ENCODE peak calls at places on chromosomes 1 and 21, in ten cellular contexts. One of them, this sample, is unnamed.

GRCh38 chr1:158146165-158146564 is 34.5 kb upstream of the CD1D start:
- DNase-seq in sigmoid colon: no peak
- DNase-seq in MM.1S: no peak
- DNase-seq in NCI-H1417: no peak
- DNase-seq in activated naive CD8-positive, alpha-beta T cell treated with anti-CD3 and anti-CD28 coated beads for 36 hours: no peak
- DNase-seq in GM03348: no peak
- DNase-seq in aorta: no peak
- DNase-seq in Ammon's horn: no peak
- DNase-seq in SK-N-SH: no peak
- DNase-seq in GM20000: no peak
- DNase-seq in this sample: no peak

GRCh38 chr1:220281159-220281574 is 8.9 kb upstream of the RAB3GAP2 start:
- DNase-seq in sigmoid colon: no peak
- DNase-seq in MM.1S: peak; percentile 32
- DNase-seq in NCI-H1417: no peak
- DNase-seq in activated naive CD8-positive, alpha-beta T cell treated with anti-CD3 and anti-CD28 coated beads for 36 hours: no peak
- DNase-seq in GM03348: peak; percentile 34
- DNase-seq in aorta: no peak
- DNase-seq in Ammon's horn: peak; percentile 22
- DNase-seq in SK-N-SH: peak; percentile 18
- DNase-seq in GM20000: peak; percentile 16
- DNase-seq in this sample: no peak

GRCh38 chr1:40897499-40897898 is 35.3 kb upstream of the CITED4 start:
- DNase-seq in sigmoid colon: no peak
- DNase-seq in MM.1S: no peak
- DNase-seq in NCI-H1417: no peak
- DNase-seq in activated naive CD8-positive, alpha-beta T cell treated with anti-CD3 and anti-CD28 coated beads for 36 hours: no peak
- DNase-seq in GM03348: no peak
- DNase-seq in aorta: no peak
- DNase-seq in Ammon's horn: no peak
- DNase-seq in SK-N-SH: no peak
- DNase-seq in GM20000: no peak
- DNase-seq in this sample: no peak

GRCh38 chr1:234933475-234933874 is 195.2 kb downstream of the TOMM20 start:
- DNase-seq in sigmoid colon: no peak
- DNase-seq in MM.1S: peak; percentile 26
- DNase-seq in NCI-H1417: no peak
- DNase-seq in activated naive CD8-positive, alpha-beta T cell treated with anti-CD3 and anti-CD28 coated beads for 36 hours: peak; percentile 27
- DNase-seq in GM03348: peak; percentile 75
- DNase-seq in aorta: peak; percentile 89
- DNase-seq in Ammon's horn: no peak
- DNase-seq in SK-N-SH: no peak
- DNase-seq in GM20000: peak; percentile 71
- DNase-seq in this sample: no peak

GRCh38 chr1:45172015-45172414 is 34.4 kb downstream of the ZSWIM5 start:
- DNase-seq in sigmoid colon: no peak
- DNase-seq in MM.1S: no peak
- DNase-seq in NCI-H1417: no peak
- DNase-seq in activated naive CD8-positive, alpha-beta T cell treated with anti-CD3 and anti-CD28 coated beads for 36 hours: no peak
- DNase-seq in GM03348: no peak
- DNase-seq in aorta: no peak
- DNase-seq in Ammon's horn: no peak
- DNase-seq in SK-N-SH: no peak
- DNase-seq in GM20000: no peak
- DNase-seq in this sample: no peak

GRCh38 chr1:119773711-119774241 is 5.1 kb upstream of the HMGCS2 start:
- DNase-seq in sigmoid colon: no peak
- DNase-seq in MM.1S: no peak
- DNase-seq in NCI-H1417: peak; percentile 35
- DNase-seq in activated naive CD8-positive, alpha-beta T cell treated with anti-CD3 and anti-CD28 coated beads for 36 hours: no peak
- DNase-seq in GM03348: peak; percentile 24
- DNase-seq in aorta: no peak
- DNase-seq in Ammon's horn: no peak
- DNase-seq in SK-N-SH: no peak
- DNase-seq in GM20000: no peak
- DNase-seq in this sample: no peak

GRCh38 chr1:182614796-182615451 is 10.7 kb upstream of the RGS16 start:
- DNase-seq in sigmoid colon: peak; percentile 91
- DNase-seq in MM.1S: peak; percentile 84
- DNase-seq in NCI-H1417: peak; percentile 88
- DNase-seq in activated naive CD8-positive, alpha-beta T cell treated with anti-CD3 and anti-CD28 coated beads for 36 hours: peak; percentile 74
- DNase-seq in GM03348: peak; percentile 89
- DNase-seq in aorta: peak; percentile 96
- DNase-seq in Ammon's horn: peak; percentile 72
- DNase-seq in SK-N-SH: peak; percentile 85
- DNase-seq in GM20000: peak; percentile 63
- DNase-seq in this sample: peak; percentile 45

GRCh38 chr1:150477320-150477719 is 9.9 kb upstream of the TARS2 start:
- DNase-seq in sigmoid colon: peak; percentile 13
- DNase-seq in MM.1S: no peak
- DNase-seq in NCI-H1417: no peak
- DNase-seq in activated naive CD8-positive, alpha-beta T cell treated with anti-CD3 and anti-CD28 coated beads for 36 hours: no peak
- DNase-seq in GM03348: no peak
- DNase-seq in aorta: no peak
- DNase-seq in Ammon's horn: no peak
- DNase-seq in SK-N-SH: no peak
- DNase-seq in GM20000: no peak
- DNase-seq in this sample: no peak

GRCh38 chr1:109978761-109979488 is 5.6 kb upstream of the AHCYL1 start:
- DNase-seq in sigmoid colon: no peak
- DNase-seq in MM.1S: no peak
- DNase-seq in NCI-H1417: no peak
- DNase-seq in activated naive CD8-positive, alpha-beta T cell treated with anti-CD3 and anti-CD28 coated beads for 36 hours: no peak
- DNase-seq in GM03348: no peak
- DNase-seq in aorta: no peak
- DNase-seq in Ammon's horn: no peak
- DNase-seq in SK-N-SH: no peak
- DNase-seq in GM20000: no peak
- DNase-seq in this sample: no peak

GRCh38 chr1:160204526-160205241 is 500 bp upstream of the PEA15 start:
- DNase-seq in sigmoid colon: no peak
- DNase-seq in MM.1S: peak; percentile 68
- DNase-seq in NCI-H1417: no peak
- DNase-seq in activated naive CD8-positive, alpha-beta T cell treated with anti-CD3 and anti-CD28 coated beads for 36 hours: no peak
- DNase-seq in GM03348: no peak
- DNase-seq in aorta: no peak
- DNase-seq in Ammon's horn: peak; percentile 56
- DNase-seq in SK-N-SH: peak; percentile 25
- DNase-seq in GM20000: peak; percentile 79
- DNase-seq in this sample: no peak

GRCh38 chr21:31444061-31444460 is 100.0 kb upstream of the TIAM1 start:
- DNase-seq in sigmoid colon: no peak
- DNase-seq in MM.1S: no peak
- DNase-seq in NCI-H1417: no peak
- DNase-seq in activated naive CD8-positive, alpha-beta T cell treated with anti-CD3 and anti-CD28 coated beads for 36 hours: no peak
- DNase-seq in GM03348: peak; percentile 47
- DNase-seq in aorta: no peak
- DNase-seq in Ammon's horn: peak; percentile 42
- DNase-seq in SK-N-SH: no peak
- DNase-seq in GM20000: no peak
- DNase-seq in this sample: peak; percentile 12

GRCh38 chr1:25178917-25179571 is 53.3 kb downstream of the SYF2 start:
- DNase-seq in sigmoid colon: no peak
- DNase-seq in MM.1S: no peak
- DNase-seq in NCI-H1417: no peak
- DNase-seq in activated naive CD8-positive, alpha-beta T cell treated with anti-CD3 and anti-CD28 coated beads for 36 hours: no peak
- DNase-seq in GM03348: no peak
- DNase-seq in aorta: no peak
- DNase-seq in Ammon's horn: no peak
- DNase-seq in SK-N-SH: no peak
- DNase-seq in GM20000: no peak
- DNase-seq in this sample: no peak

GRCh38 chr1:204896787-204897469 is 26.3 kb downstream of the NFASC start:
- DNase-seq in sigmoid colon: no peak
- DNase-seq in MM.1S: no peak
- DNase-seq in NCI-H1417: no peak
- DNase-seq in activated naive CD8-positive, alpha-beta T cell treated with anti-CD3 and anti-CD28 coated beads for 36 hours: no peak
- DNase-seq in GM03348: no peak
- DNase-seq in aorta: no peak
- DNase-seq in Ammon's horn: no peak
- DNase-seq in SK-N-SH: no peak
- DNase-seq in GM20000: no peak
- DNase-seq in this sample: no peak

GRCh38 chr1:108851567-108851966 is 5.3 kb downstream of the AKNAD1 start:
- DNase-seq in sigmoid colon: no peak
- DNase-seq in MM.1S: no peak
- DNase-seq in NCI-H1417: no peak
- DNase-seq in activated naive CD8-positive, alpha-beta T cell treated with anti-CD3 and anti-CD28 coated beads for 36 hours: no peak
- DNase-seq in GM03348: no peak
- DNase-seq in aorta: no peak
- DNase-seq in Ammon's horn: no peak
- DNase-seq in SK-N-SH: no peak
- DNase-seq in GM20000: no peak
- DNase-seq in this sample: no peak

GRCh38 chr1:116334868-116335649 is 38.0 kb upstream of the ATP1A1 start:
- DNase-seq in sigmoid colon: no peak
- DNase-seq in MM.1S: no peak
- DNase-seq in NCI-H1417: no peak
- DNase-seq in activated naive CD8-positive, alpha-beta T cell treated with anti-CD3 and anti-CD28 coated beads for 36 hours: no peak
- DNase-seq in GM03348: no peak
- DNase-seq in aorta: no peak
- DNase-seq in Ammon's horn: no peak
- DNase-seq in SK-N-SH: peak; percentile 27
- DNase-seq in GM20000: no peak
- DNase-seq in this sample: no peak

GRCh38 chr1:79364896-79365295 is 358.4 kb upstream of the ADGRL4 start:
- DNase-seq in sigmoid colon: no peak
- DNase-seq in MM.1S: no peak
- DNase-seq in NCI-H1417: no peak
- DNase-seq in activated naive CD8-positive, alpha-beta T cell treated with anti-CD3 and anti-CD28 coated beads for 36 hours: no peak
- DNase-seq in GM03348: peak; percentile 52
- DNase-seq in aorta: no peak
- DNase-seq in Ammon's horn: no peak
- DNase-seq in SK-N-SH: no peak
- DNase-seq in GM20000: no peak
- DNase-seq in this sample: no peak

GRCh38 chr1:54834007-54834541 is 33.0 kb upstream of the TTC22 start:
- DNase-seq in sigmoid colon: no peak
- DNase-seq in MM.1S: no peak
- DNase-seq in NCI-H1417: no peak
- DNase-seq in activated naive CD8-positive, alpha-beta T cell treated with anti-CD3 and anti-CD28 coated beads for 36 hours: no peak
- DNase-seq in GM03348: no peak
- DNase-seq in aorta: no peak
- DNase-seq in Ammon's horn: no peak
- DNase-seq in SK-N-SH: no peak
- DNase-seq in GM20000: no peak
- DNase-seq in this sample: no peak

GRCh38 chr1:167486090-167486824 is 32.1 kb downstream of the CD247 start:
- DNase-seq in sigmoid colon: no peak
- DNase-seq in MM.1S: no peak
- DNase-seq in NCI-H1417: no peak
- DNase-seq in activated naive CD8-positive, alpha-beta T cell treated with anti-CD3 and anti-CD28 coated beads for 36 hours: no peak
- DNase-seq in GM03348: no peak
- DNase-seq in aorta: no peak
- DNase-seq in Ammon's horn: no peak
- DNase-seq in SK-N-SH: no peak
- DNase-seq in GM20000: no peak
- DNase-seq in this sample: no peak

GRCh38 chr1:205376739-205377138 is 20.0 kb upstream of the KLHDC8A start:
- DNase-seq in sigmoid colon: no peak
- DNase-seq in MM.1S: no peak
- DNase-seq in NCI-H1417: no peak
- DNase-seq in activated naive CD8-positive, alpha-beta T cell treated with anti-CD3 and anti-CD28 coated beads for 36 hours: no peak
- DNase-seq in GM03348: no peak
- DNase-seq in aorta: no peak
- DNase-seq in Ammon's horn: no peak
- DNase-seq in SK-N-SH: no peak
- DNase-seq in GM20000: no peak
- DNase-seq in this sample: no peak

GRCh38 chr1:84742653-84743052 is 52.4 kb upstream of the SSX2IP start:
- DNase-seq in sigmoid colon: no peak
- DNase-seq in MM.1S: no peak
- DNase-seq in NCI-H1417: no peak
- DNase-seq in activated naive CD8-positive, alpha-beta T cell treated with anti-CD3 and anti-CD28 coated beads for 36 hours: no peak
- DNase-seq in GM03348: no peak
- DNase-seq in aorta: no peak
- DNase-seq in Ammon's horn: no peak
- DNase-seq in SK-N-SH: no peak
- DNase-seq in GM20000: no peak
- DNase-seq in this sample: no peak

GRCh38 chr1:65514083-65514482 is 93.6 kb downstream of the LEPR start:
- DNase-seq in sigmoid colon: no peak
- DNase-seq in MM.1S: no peak
- DNase-seq in NCI-H1417: no peak
- DNase-seq in activated naive CD8-positive, alpha-beta T cell treated with anti-CD3 and anti-CD28 coated beads for 36 hours: no peak
- DNase-seq in GM03348: peak; percentile 55
- DNase-seq in aorta: no peak
- DNase-seq in Ammon's horn: no peak
- DNase-seq in SK-N-SH: no peak
- DNase-seq in GM20000: no peak
- DNase-seq in this sample: no peak

GRCh38 chr1:168601051-168601450 is 24.6 kb downstream of the XCL1 start:
- DNase-seq in sigmoid colon: no peak
- DNase-seq in MM.1S: no peak
- DNase-seq in NCI-H1417: no peak
- DNase-seq in activated naive CD8-positive, alpha-beta T cell treated with anti-CD3 and anti-CD28 coated beads for 36 hours: no peak
- DNase-seq in GM03348: no peak
- DNase-seq in aorta: no peak
- DNase-seq in Ammon's horn: no peak
- DNase-seq in SK-N-SH: no peak
- DNase-seq in GM20000: no peak
- DNase-seq in this sample: no peak

GRCh38 chr1:84412316-84412942 is 14.1 kb downstream of the DNASE2B start:
- DNase-seq in sigmoid colon: no peak
- DNase-seq in MM.1S: no peak
- DNase-seq in NCI-H1417: no peak
- DNase-seq in activated naive CD8-positive, alpha-beta T cell treated with anti-CD3 and anti-CD28 coated beads for 36 hours: no peak
- DNase-seq in GM03348: peak; percentile 9
- DNase-seq in aorta: no peak
- DNase-seq in Ammon's horn: no peak
- DNase-seq in SK-N-SH: no peak
- DNase-seq in GM20000: no peak
- DNase-seq in this sample: no peak

GRCh38 chr1:16162163-16162822 is 6.4 kb upstream of the EPHA2 start:
- DNase-seq in sigmoid colon: no peak
- DNase-seq in MM.1S: peak; percentile 73
- DNase-seq in NCI-H1417: no peak
- DNase-seq in activated naive CD8-positive, alpha-beta T cell treated with anti-CD3 and anti-CD28 coated beads for 36 hours: peak; percentile 62
- DNase-seq in GM03348: no peak
- DNase-seq in aorta: peak; percentile 73
- DNase-seq in Ammon's horn: no peak
- DNase-seq in SK-N-SH: no peak
- DNase-seq in GM20000: no peak
- DNase-seq in this sample: no peak

GRCh38 chr1:39926343-39926769 is 24.6 kb upstream of the MYCL start:
- DNase-seq in sigmoid colon: no peak
- DNase-seq in MM.1S: no peak
- DNase-seq in NCI-H1417: no peak
- DNase-seq in activated naive CD8-positive, alpha-beta T cell treated with anti-CD3 and anti-CD28 coated beads for 36 hours: no peak
- DNase-seq in GM03348: no peak
- DNase-seq in aorta: no peak
- DNase-seq in Ammon's horn: no peak
- DNase-seq in SK-N-SH: no peak
- DNase-seq in GM20000: no peak
- DNase-seq in this sample: no peak

GRCh38 chr1:222817529-222817928 is 2.7 kb downstream of the DISP1 start:
- DNase-seq in sigmoid colon: no peak
- DNase-seq in MM.1S: no peak
- DNase-seq in NCI-H1417: no peak
- DNase-seq in activated naive CD8-positive, alpha-beta T cell treated with anti-CD3 and anti-CD28 coated beads for 36 hours: no peak
- DNase-seq in GM03348: peak; percentile 60
- DNase-seq in aorta: no peak
- DNase-seq in Ammon's horn: no peak
- DNase-seq in SK-N-SH: peak; percentile 11
- DNase-seq in GM20000: peak; percentile 22
- DNase-seq in this sample: no peak

This sample was measured in KG1.